ENCODE peak calls at places on chromosomes 1 and 21, in ten cellular contexts. T, D, H, R, G, X, J, L, Z and O are unnamed samples.

GRCh38 chr1:43879414-43879813 is 54.2 kb upstream of the ARTN start:
- DNase-seq in Z (no peak), X (no peak), R (no peak), T (no peak), G (peak), D (peak), J (no peak), L (no peak), H (no peak), O (no peak)

GRCh38 chr1:167276969-167277368 is 56.3 kb downstream of the POU2F1 start:
- DNase-seq in X (no peak), D (no peak), L (no peak), R (no peak), H (no peak), G (no peak), T (no peak), J (no peak), Z (no peak), O (no peak)

GRCh38 chr1:182617734-182618288 is 13.6 kb upstream of the RGS16 start:
- DNase-seq in D (no peak), T (no peak), J (no peak), Z (no peak), X (no peak), G (peak), H (no peak), L (no peak), R (no peak), O (no peak)

GRCh38 chr1:201024251-201024998 is 911 bp upstream of the KIF21B start:
- DNase-seq in J (no peak), H (no peak), T (no peak), L (no peak), X (no peak), D (no peak), G (no peak), Z (no peak), R (no peak), O (no peak)

GRCh38 chr1:51792864-51793263 is 85.7 kb downstream of the NRDC start:
- DNase-seq in H (no peak), J (no peak), L (no peak), D (peak), R (peak), X (no peak), G (peak), T (no peak), Z (no peak), O (no peak)

GRCh38 chr1:17523487-17524029 is 15.9 kb upstream of the ARHGEF10L start:
- DNase-seq in T (no peak), D (no peak), H (no peak), L (no peak), X (no peak), R (peak), Z (no peak), J (no peak), G (peak), O (no peak)

GRCh38 chr1:165468850-165469249 is 23.9 kb upstream of the RXRG start:
- DNase-seq in D (no peak), H (no peak), L (no peak), R (no peak), X (no peak), T (no peak), G (no peak), Z (no peak), J (no peak), O (no peak)

GRCh38 chr1:37255111-37255795 is 219.1 kb upstream of the ZC3H12A start:
- DNase-seq in R (no peak), G (peak), D (no peak), X (peak), J (no peak), H (no peak), L (no peak), Z (no peak), T (no peak), O (no peak)

GRCh38 chr1:208007319-208007937 is 96.5 kb upstream of the CD34 start:
- DNase-seq in R (no peak), D (no peak), H (no peak), T (no peak), J (no peak), X (no peak), G (no peak), L (no peak), Z (no peak), O (no peak)

GRCh38 chr1:181057079-181057478 is 23.3 kb downstream of the MR1 start:
- DNase-seq in D (peak), T (no peak), G (peak), Z (no peak), L (no peak), R (no peak), X (no peak), J (no peak), H (no peak), O (no peak)

GRCh38 chr1:205240118-205240517 is 12.4 kb downstream of the TMCC2 start:
- DNase-seq in H (no peak), T (no peak), L (no peak), Z (no peak), D (no peak), R (no peak), G (no peak), X (no peak), J (no peak), O (no peak)

GRCh38 chr1:2383576-2383975 is 7.8 kb downstream of the MORN1 start:
- DNase-seq in T (no peak), L (peak), J (no peak), D (no peak), R (no peak), H (no peak), Z (peak), G (no peak), X (no peak), O (no peak)

GRCh38 chr1:57949168-57949567 is 525.3 kb upstream of the DAB1 start:
- DNase-seq in J (no peak), H (no peak), L (no peak), D (no peak), R (no peak), Z (no peak), X (no peak), T (no peak), G (no peak), O (no peak)

GRCh38 chr1:228885845-228886244 is 150.6 kb downstream of the RHOU start:
- DNase-seq in D (no peak), T (no peak), Z (no peak), J (no peak), R (no peak), X (no peak), H (no peak), L (no peak), G (no peak), O (no peak)

GRCh38 chr1:227779651-227780050 is 35.8 kb upstream of the PRSS38 start:
- DNase-seq in G (no peak), D (no peak), R (no peak), H (no peak), J (no peak), T (no peak), X (no peak), Z (no peak), L (no peak), O (no peak)

GRCh38 chr1:40404670-40405462 is 31.3 kb downstream of the SMAP2 start:
- DNase-seq in H (no peak), D (peak), T (no peak), Z (no peak), G (peak), R (peak), L (peak), X (no peak), J (peak), O (peak)

GRCh38 chr1:218823291-218823900 is 350.3 kb upstream of the LYPLAL1 start:
- DNase-seq in G (peak), D (no peak), X (no peak), J (no peak), R (peak), Z (no peak), T (no peak), H (no peak), L (no peak), O (no peak)

GRCh38 chr1:224873645-224874369 is 55.7 kb upstream of the DNAH14 start:
- DNase-seq in H (no peak), X (no peak), D (no peak), J (no peak), Z (no peak), L (no peak), T (no peak), R (no peak), G (peak), O (no peak)

GRCh38 chr1:178308438-178308837 is 188.3 kb downstream of the CLEC20A start:
- DNase-seq in T (no peak), X (no peak), H (no peak), Z (no peak), G (peak), J (no peak), D (no peak), R (no peak), L (no peak), O (no peak)

GRCh38 chr1:5769146-5769545 is 223.1 kb downstream of the NPHP4 start:
- DNase-seq in L (no peak), G (no peak), X (no peak), T (no peak), R (no peak), D (no peak), H (no peak), J (no peak), Z (no peak), O (no peak)

GRCh38 chr21:10425856-10426255 is 95.5 kb upstream of the TPTE start:
- DNase-seq in J (no peak), L (no peak), R (no peak), G (no peak), Z (no peak), H (no peak), D (no peak), T (no peak), X (no peak), O (no peak)